ENCODE peak calls at places on chromosomes 3 and 15, in six cellular contexts. T, W, G, N, F and E are unnamed samples.

GRCh38 chr3:71930056-71930991 is 145.4 kb upstream of the PROK2 start:
- DNase-seq in F (peak; percentile 35), N (no peak), G (no peak), W (no peak), T (no peak), E (no peak)

GRCh38 chr15:101561584-101561906 is 72.0 kb upstream of the PCSK6 start:
- DNase-seq in F (no peak), W (no peak), N (no peak), T (no peak), G (no peak), E (no peak)

GRCh38 chr3:42762046-42762724 is 10.9 kb downstream of the CCDC13 start:
- DNase-seq in F (peak; percentile 57), T (no peak), W (no peak), G (peak; percentile 18), N (no peak), E (no peak)

GRCh38 chr3:9416139-9416780 is 18.8 kb downstream of the SETD5 start:
- DNase-seq in W (no peak), F (no peak), N (no peak), G (no peak), T (no peak), E (no peak)

GRCh38 chr3:66507631-66508260 is 6.9 kb upstream of the LRIG1 start:
- DNase-seq in G (no peak), N (no peak), T (no peak), W (no peak), F (no peak), E (no peak)

GRCh38 chr3:38154625-38155255 is 10.6 kb upstream of the OXSR1 start:
- DNase-seq in F (no peak), G (no peak), W (no peak), N (no peak), T (no peak), E (no peak)

GRCh38 chr15:33064878-33065277 is 129.6 kb downstream of the FMN1 start:
- DNase-seq in N (no peak), F (no peak), W (no peak), T (no peak), G (no peak), E (no peak)

GRCh38 chr3:190340071-190340470 is 17.8 kb upstream of the CLDN1 start:
- DNase-seq in W (no peak), N (no peak), F (no peak), T (no peak), G (no peak), E (no peak)

GRCh38 chr3:2851835-2852234 is 258.3 kb downstream of the IL5RA start:
- DNase-seq in W (no peak), T (no peak), N (no peak), F (no peak), G (no peak), E (no peak)

GRCh38 chr15:68177747-68178146 is 27.4 kb downstream of the CALML4 start:
- DNase-seq in F (no peak), W (no peak), G (no peak), N (no peak), T (no peak), E (no peak)

GRCh38 chr3:131110087-131110486 is 83.4 kb downstream of the NEK11 start:
- DNase-seq in T (no peak), G (no peak), F (no peak), N (no peak), W (no peak), E (no peak)

GRCh38 chr3:49721861-49722781 is 1.6 kb downstream of the GMPPB start:
- DNase-seq in N (no peak), F (no peak), W (no peak), G (no peak), T (no peak), E (no peak)

GRCh38 chr15:31106495-31107300 is 5.2 kb upstream of the TRPM1 start:
- DNase-seq in N (no peak), W (no peak), T (no peak), G (no peak), F (no peak), E (no peak)

GRCh38 chr3:191030491-191030890 is 168.0 kb upstream of the GMNC start:
- DNase-seq in F (peak; percentile 2), T (no peak), G (no peak), N (no peak), W (no peak), E (no peak)